ENCODE peak calls at places on chromosomes 3 and 15, in five cellular contexts. W is tibial artery, R is GM23338, F is IMR-90, C is progenitor cell of endocrine pancreas. M is an unnamed sample.

GRCh38 chr15:70299931-70300858 is 202.5 kb upstream of the TLE3 start:
- DNase-seq in C (no peak), R (no peak), W (no peak), F (no peak), M (peak)

GRCh38 chr3:143975549-143976152 is 4.0 kb downstream of the DIPK2A start:
- DNase-seq in F (peak), W (no peak), C (no peak), R (peak), M (no peak)

GRCh38 chr3:37660782-37661181 is 200.9 kb upstream of the CTDSPL start:
- DNase-seq in C (no peak), W (no peak), F (no peak), R (no peak), M (no peak)

GRCh38 chr3:171615742-171616141 is 155.5 kb upstream of the TNIK start:
- DNase-seq in R (no peak), W (no peak), F (peak), C (no peak), M (no peak)

GRCh38 chr3:37940242-37940908 is 50.2 kb upstream of the VILL start:
- DNase-seq in W (no peak), C (no peak), R (no peak), F (no peak), M (no peak)

GRCh38 chr3:71578045-71578730 is 5.3 kb downstream of the FOXP1 start:
- DNase-seq in W (no peak), R (no peak), F (peak), C (no peak), M (no peak)

GRCh38 chr3:11556234-11556633 is 87.5 kb downstream of the VGLL4 start:
- DNase-seq in W (peak), R (no peak), F (no peak), C (no peak), M (no peak)

GRCh38 chr3:195577645-195578177 is 6.0 kb downstream of the APOD start:
- DNase-seq in R (no peak), F (no peak), C (no peak), W (peak), M (no peak)

GRCh38 chr3:102830415-102830814 is 395.6 kb downstream of the ZPLD1 start:
- DNase-seq in F (no peak), R (no peak), C (no peak), W (no peak), M (no peak)

GRCh38 chr3:71640549-71640948 is 57.0 kb upstream of the FOXP1 start:
- DNase-seq in W (no peak), F (no peak), R (no peak), C (no peak), M (no peak)

GRCh38 chr15:70492240-70493177 is 270.8 kb downstream of the UACA start:
- DNase-seq in C (no peak), R (peak), F (peak), W (no peak), M (peak)

GRCh38 chr15:28246605-28247004 is 75.4 kb downstream of the HERC2 start:
- DNase-seq in R (no peak), F (no peak), C (no peak), W (no peak), M (no peak)

GRCh38 chr3:59424268-59425010 is 374.6 kb upstream of the CFAP20DC start:
- DNase-seq in C (no peak), W (no peak), F (peak), R (no peak), M (no peak)

GRCh38 chr15:40082195-40082868 is 26.3 kb downstream of the BMF start:
- DNase-seq in C (no peak), R (no peak), W (no peak), F (no peak), M (peak)

GRCh38 chr3:184296616-184297015 is 2.4 kb upstream of the PSMD2 start:
- DNase-seq in F (no peak), C (no peak), W (no peak), R (no peak), M (no peak)

GRCh38 chr15:53378096-53378620 is 381.3 kb downstream of the WDR72 start:
- DNase-seq in F (no peak), C (no peak), W (no peak), R (no peak), M (no peak)

GRCh38 chr15:64045106-64045435 is 1.2 kb downstream of the DAPK2 start:
- DNase-seq in W (peak), C (no peak), F (no peak), R (no peak), M (no peak)
- TF ChIP-seq CTCF in W (no peak), C (no peak), F (no peak), R (no peak), M (no peak)

GRCh38 chr15:82081904-82082810 is 36.3 kb upstream of the MEX3B start:
- DNase-seq in W (no peak), C (no peak), F (peak), R (peak), M (no peak)
- TF ChIP-seq CTCF in W (no peak), C (peak), F (peak), R (peak), M (no peak)

GRCh38 chr3:30628931-30629590 is 22.7 kb downstream of the TGFBR2 start:
- DNase-seq in C (no peak), R (no peak), F (no peak), W (no peak), M (no peak)
- TF ChIP-seq CTCF in C (no peak), R (peak), F (no peak), W (no peak), M (no peak)

GRCh38 chr15:22838292-22839042 is at the start of gene NIPA2:
- DNase-seq in C (peak), W (peak), R (peak), F (peak), M (peak)
- TF ChIP-seq CTCF in C (peak), W (peak), R (peak), F (no peak), M (no peak)

DNA sequence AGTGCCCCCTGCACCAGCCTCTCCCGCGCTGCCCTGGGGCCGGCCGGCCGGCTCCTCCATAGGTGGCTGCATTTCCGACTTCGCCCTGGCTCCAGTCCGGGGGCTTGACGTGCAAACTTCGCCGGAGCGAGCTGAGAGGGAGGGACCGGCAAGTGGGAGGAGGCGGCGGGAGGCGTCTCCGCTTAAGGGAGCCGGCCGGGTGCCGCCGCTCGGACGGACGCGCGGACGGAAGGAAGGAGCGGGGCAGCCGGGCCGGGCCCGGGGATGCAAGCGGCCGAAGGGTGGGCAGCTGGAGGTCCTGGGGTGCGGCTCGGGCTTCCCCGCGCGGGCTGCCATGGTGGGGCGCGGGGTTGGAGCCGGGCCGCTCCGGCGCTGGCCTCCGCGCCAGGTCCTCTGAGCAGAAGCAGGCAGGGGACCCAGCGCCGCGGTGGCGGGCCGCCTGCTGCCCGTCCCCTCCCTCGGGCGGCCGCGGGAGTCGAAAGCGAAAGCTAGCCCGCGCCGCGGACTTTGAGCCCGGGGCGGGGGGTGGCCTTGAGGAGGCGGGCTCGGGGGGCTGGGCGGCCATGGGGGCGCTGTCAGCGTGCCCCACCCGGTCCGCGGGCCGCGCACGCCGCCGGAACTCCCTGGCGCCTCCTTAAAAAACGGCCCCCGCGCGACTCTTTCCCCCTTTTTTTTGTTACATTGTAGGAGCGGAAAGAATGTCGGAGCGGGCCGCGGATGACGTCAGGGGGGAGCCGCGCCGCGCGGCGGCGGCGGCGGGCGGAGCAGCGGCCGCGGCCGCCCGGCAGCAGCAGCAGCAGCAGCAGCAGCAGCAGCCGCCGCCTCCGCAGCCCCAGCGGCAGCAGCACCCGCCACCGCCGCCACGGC is at the start of gene SCAANT1:
- DNase-seq in W (peak), R (peak), C (peak), F (peak), M (peak)
- TF ChIP-seq CTCF in W (peak), R (no peak), C (peak), F (peak), M (no peak)

DNA sequence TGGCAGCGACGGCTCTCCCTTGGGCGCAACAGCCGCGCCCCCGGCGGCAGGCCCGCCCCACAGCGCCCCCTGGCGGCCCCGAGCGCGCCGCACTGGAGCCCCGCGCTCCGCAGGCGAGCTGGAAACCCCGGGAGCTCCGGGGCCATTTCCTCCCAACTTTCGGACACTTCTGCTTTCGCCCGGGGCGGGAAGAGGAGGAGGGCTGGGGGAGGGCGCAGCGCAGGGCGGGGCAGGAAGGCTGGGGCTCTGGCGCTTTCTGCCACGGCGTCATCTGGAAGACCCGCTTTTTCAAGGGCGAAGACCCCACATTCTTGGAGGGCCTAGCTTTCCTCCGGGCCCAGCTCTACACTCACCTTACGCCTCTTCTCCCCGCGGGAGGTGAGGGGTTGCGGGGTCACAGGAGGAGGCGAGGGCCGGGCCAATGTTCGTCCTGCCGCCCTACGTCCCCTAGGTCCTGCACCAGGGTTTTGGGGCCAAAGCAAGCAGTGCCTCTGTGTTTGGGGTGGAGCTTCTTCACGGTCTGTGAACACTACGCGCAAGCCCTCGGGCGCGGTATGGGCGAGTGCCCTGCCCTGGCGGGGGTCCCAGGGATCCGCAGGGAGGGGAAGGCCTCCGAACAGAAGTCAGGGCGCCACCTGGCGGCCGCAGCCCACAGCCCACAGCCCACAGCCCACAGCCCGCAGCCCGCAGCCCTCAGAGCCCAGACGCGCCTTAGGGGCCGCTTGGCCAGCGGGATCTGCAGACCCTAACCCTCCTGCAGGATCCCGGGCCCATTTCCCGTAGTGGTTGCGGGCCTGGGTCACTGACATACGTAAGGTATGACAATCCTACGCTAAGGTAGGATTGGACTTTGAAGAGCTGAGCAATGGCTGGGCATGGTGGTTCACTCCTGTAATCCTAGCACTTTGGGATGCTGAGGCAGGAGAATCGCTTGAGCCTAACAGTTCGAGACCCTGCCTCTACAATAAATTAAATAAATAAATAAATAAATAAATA is 31.1 kb downstream of the FOXL2 start:
- DNase-seq in W (peak), F (peak), R (peak), C (peak), M (peak)
- TF ChIP-seq CTCF in W (peak), F (peak), R (peak), C (peak), M (peak)

DNA sequence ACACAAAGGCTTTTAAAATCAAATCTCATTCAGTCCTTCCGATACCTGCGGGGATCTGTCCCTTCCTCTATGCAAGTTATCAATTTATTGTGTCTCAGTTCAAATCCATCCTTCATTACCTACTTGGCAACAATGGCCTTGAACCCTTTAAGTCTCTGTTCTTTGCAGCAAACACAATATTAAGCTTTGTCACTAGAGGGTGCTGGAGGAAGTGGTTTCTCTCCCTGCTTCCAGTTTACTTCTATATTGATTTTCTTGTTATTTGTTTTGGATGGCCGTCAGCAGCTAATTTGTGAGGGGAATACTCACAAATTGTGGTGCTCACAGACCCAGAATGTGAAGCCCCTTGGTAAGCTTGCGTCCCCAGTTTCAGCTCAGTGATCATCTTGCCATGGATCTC is 278.3 kb downstream of the FGF12 start:
- DNase-seq in W (no peak), R (peak), C (no peak), F (no peak), M (no peak)
- TF ChIP-seq CTCF in W (no peak), R (peak), C (peak), F (peak), M (no peak)

GRCh38 chr3:29754346-29754745 is 473.5 kb downstream of the RBMS3 start:
- DNase-seq in R (no peak), F (no peak), C (no peak), W (no peak), M (no peak)
- TF ChIP-seq CTCF in R (no peak), F (no peak), C (no peak), W (no peak), M (no peak)

M was measured in activated B cell treated with CpG ODN at 0.5 μM for 24 hours.